ENCODE peak calls at places on chromosomes 4 and X, in seven cellular contexts. W, A, Z, N, L, K and Y are unnamed samples.

GRCh38 chr4:121177238-121178137 is 13.4 kb upstream of the TNIP3 start:
- DNase-seq in W (no peak), A (no peak), Z (no peak), N (no peak), L (no peak), K (peak; percentile 17), Y (no peak)

GRCh38 chr4:87579478-87579877 is 28.9 kb upstream of the DSPP start:
- DNase-seq in W (no peak), A (no peak), Z (no peak), N (no peak), L (peak; percentile 41), K (no peak), Y (no peak)

GRCh38 chr4:76279462-76279861 is 27.1 kb upstream of the STBD1 start:
- DNase-seq in W (no peak), A (no peak), Z (no peak), N (no peak), L (no peak), K (no peak), Y (no peak)

GRCh38 chr4:155703486-155704227 is 37.0 kb downstream of the GUCY1A1 start:
- DNase-seq in W (no peak), A (no peak), Z (peak; percentile 21), N (no peak), L (no peak), K (no peak), Y (no peak)

GRCh38 chr4:173924561-173924960 is 358.9 kb downstream of the FBXO8 start:
- DNase-seq in W (no peak), A (no peak), Z (no peak), N (no peak), L (peak; percentile 70), K (no peak), Y (no peak)

GRCh38 chrX:103343105-103343504 is 13.1 kb downstream of the TCEAL7 start:
- DNase-seq in W (peak; percentile 16), A (peak; percentile 16), Z (no peak), N (no peak), L (peak; percentile 44), K (peak; percentile 25), Y (no peak)

GRCh38 chr4:31058656-31059055 is 338.5 kb downstream of the PCDH7 start:
- DNase-seq in W (no peak), A (no peak), Z (no peak), N (no peak), L (no peak), K (no peak), Y (no peak)

GRCh38 chr4:74189331-74190043 is 31.6 kb downstream of the MTHFD2L start:
- DNase-seq in W (peak; percentile 33), A (peak; percentile 72), Z (peak; percentile 25), N (no peak), L (peak; percentile 22), K (peak; percentile 49), Y (peak; percentile 64)

GRCh38 chrX:16788477-16788876 is 2.2 kb downstream of the TXLNG start:
- DNase-seq in W (no peak), A (no peak), Z (no peak), N (no peak), L (no peak), K (no peak), Y (no peak)

GRCh38 chr4:103718993-103719319 is 829 bp downstream of the TACR3 start:
- DNase-seq in W (no peak), A (no peak), Z (no peak), N (no peak), L (no peak), K (no peak), Y (no peak)
- TF ChIP-seq JUND in W (no peak), A (no peak), Z (no peak), N (no peak), L (no peak), K (no peak), Y (no peak)

DNA sequence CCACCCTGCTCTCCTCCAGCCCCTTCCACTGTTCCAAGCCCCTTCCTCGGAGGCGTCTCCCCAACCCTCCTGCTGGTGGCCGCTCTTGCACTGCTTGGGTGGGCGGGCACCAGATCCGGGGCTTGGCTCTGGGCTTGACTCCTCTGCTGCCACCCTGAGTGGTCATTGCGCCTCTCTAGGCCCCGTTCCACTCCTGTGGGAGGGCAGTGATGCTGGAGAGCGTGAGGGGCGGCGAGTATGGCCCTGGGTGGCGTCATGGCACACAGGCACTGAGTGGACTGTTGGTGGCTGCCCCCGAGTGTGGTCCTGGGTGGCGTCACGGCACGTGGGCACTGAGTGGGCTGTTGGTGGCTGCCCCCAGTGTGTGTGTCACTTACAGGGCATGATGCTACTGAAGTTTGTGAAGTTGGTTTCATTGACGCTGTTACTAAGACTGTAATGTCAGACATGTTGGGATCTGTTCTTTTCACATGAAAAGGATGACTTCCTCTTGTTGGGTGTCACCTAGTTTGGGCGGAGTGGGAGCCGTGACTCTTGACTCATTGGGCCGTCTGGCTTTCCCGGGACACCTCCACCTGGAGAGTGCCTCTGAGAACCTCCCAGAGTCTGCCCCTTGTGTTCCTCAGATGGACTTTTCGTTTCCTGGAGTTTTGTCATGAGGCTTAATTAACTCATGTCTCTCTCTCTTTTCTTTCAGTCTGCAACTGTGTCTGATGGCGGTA is 55.9 kb upstream of the HGFAC start:
- DNase-seq in W (no peak), A (no peak), Z (no peak), N (no peak), L (no peak), K (no peak), Y (no peak)
- TF ChIP-seq JUND in W (no peak), A (no peak), Z (no peak), N (no peak), L (no peak), K (no peak), Y (no peak)

DNA sequence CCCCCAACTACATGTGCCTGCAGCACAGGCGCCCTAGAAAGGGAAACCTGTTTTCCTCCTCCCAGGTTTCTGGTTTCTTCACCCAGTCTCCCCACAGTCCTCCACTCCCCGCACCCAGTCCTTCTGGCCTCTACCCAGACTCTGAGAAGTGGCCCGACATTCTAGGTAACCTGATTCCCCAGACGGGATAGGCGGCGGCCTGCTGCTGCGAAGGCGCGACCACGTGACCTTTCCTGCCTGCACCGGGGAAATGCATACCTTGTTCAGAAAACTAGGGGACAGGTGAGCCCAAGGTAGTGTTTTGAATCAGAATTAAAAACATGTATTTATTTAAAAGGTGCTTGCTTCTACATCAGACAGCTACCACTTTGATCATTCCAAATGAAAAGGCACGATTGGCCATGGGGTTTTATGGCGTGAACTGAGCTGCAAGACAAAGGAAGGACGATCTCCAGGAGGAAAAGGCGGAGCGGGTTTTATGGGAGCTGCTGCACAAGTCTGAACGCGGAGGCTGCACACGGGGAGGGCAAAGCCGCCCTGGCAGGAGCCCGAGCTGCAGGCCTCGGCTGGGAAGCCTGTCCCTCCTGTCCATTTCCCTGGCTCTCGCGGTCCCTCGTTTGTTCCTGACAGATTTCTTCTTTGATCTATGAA is 150.7 kb downstream of the SPRY1 start:
- DNase-seq in W (no peak), A (no peak), Z (no peak), N (peak; percentile 49), L (no peak), K (no peak), Y (no peak)
- TF ChIP-seq JUND in W (no peak), A (no peak), Z (no peak), N (no peak), L (no peak), K (no peak), Y (no peak)

DNA sequence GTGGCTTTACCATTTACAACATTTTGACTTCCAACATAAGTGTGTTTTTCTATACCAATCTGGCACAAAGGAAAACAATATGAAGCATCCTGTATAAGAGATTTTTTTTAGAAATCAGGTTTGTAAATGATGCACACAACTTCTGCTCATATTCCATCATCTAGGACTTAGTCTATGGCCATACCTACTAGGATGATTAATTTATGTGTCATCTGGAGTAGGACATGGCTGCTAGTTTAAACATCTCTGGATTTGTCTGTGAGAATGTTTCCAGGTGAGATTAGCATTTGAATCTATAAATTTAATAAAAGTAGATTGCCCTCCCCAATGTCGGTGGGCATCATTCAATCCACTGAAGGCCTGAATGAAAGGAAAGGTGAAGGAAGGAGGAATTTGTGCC is 682.8 kb upstream of the GRID2 start:
- DNase-seq in W (no peak), A (no peak), Z (no peak), N (no peak), L (no peak), K (no peak), Y (no peak)
- TF ChIP-seq JUND in W (no peak), A (no peak), Z (no peak), N (no peak), L (no peak), K (no peak), Y (no peak)

DNA sequence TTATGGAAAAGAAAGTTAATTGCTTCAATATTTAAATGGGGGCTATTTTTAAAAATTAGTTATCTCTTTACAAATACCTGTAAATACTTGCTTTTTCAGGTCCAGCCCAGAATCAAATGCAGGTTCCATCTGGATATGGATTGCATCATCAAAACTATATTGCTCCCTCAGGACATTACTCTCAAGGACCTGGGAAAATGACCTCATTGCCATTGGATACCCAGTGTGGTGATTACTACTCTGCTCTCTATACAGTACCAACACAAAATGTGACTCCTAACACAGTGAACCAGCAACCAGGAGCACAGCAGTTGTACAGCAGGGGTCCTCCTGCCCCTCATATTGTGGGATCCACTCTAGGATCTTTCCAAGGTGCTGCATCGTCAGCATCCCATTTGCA is 29.2 kb downstream of the SEC24B start:
- DNase-seq in W (no peak), A (no peak), Z (no peak), N (no peak), L (no peak), K (no peak), Y (no peak)
- TF ChIP-seq JUND in W (no peak), A (no peak), Z (no peak), N (no peak), L (no peak), K (no peak), Y (no peak)

GRCh38 chrX:70554948-70555347 is 110.3 kb downstream of the DLG3 start:
- DNase-seq in W (no peak), A (no peak), Z (no peak), N (no peak), L (no peak), K (no peak), Y (no peak)

GRCh38 chrX:70554523-70554922 is 109.9 kb downstream of the DLG3 start:
- DNase-seq in W (no peak), A (no peak), Z (no peak), N (no peak), L (no peak), K (no peak), Y (no peak)

GRCh38 chrX:70554081-70554480 is 109.4 kb downstream of the DLG3 start:
- DNase-seq in W (no peak), A (no peak), Z (no peak), N (no peak), L (no peak), K (peak; percentile 12), Y (peak; percentile 16)

GRCh38 chrX:70552174-70552704 is 107.6 kb downstream of the DLG3 start:
- DNase-seq in W (no peak), A (no peak), Z (no peak), N (no peak), L (no peak), K (no peak), Y (no peak)

DNA sequence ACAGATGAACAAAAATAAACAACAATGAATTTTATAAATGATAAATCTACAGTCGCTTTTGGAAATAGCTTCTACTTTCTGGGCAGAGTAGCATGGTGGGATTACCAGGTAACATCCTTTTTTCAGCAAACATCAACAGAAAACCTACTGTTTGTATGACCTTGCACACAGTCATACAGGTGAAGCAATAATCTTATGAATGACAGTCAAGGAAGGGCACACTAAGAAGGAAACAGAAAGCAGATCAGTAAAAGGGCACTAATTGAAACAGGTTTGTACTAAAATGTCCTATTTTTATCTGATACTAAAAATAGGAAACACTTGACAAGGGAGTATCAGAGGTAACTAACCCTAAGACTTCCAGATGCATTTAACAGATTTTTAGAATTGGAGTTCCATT is 108.9 kb downstream of the DLG3 start:
- DNase-seq in W (no peak), A (no peak), Z (no peak), N (no peak), L (no peak), K (no peak), Y (peak; percentile 0)
- TF ChIP-seq JUND in W (no peak), A (no peak), Z (no peak), N (no peak), L (no peak), K (no peak), Y (no peak)

GRCh38 chrX:95505721-95506120 is 1178.9 kb upstream of the DIAPH2 start:
- DNase-seq in W (no peak), A (no peak), Z (no peak), N (peak; percentile 7), L (no peak), K (peak; percentile 1), Y (no peak)
- TF ChIP-seq JUND in W (no peak), A (no peak), Z (no peak), N (no peak), L (no peak), K (no peak), Y (no peak)